ENCODE peak calls at places on chromosomes 5 and 9, in nine cellular contexts. G, R, Y, X, F, A, J, V and C are unnamed samples. For H3K27me3, the result is how much of the 10 kb centered on the place peaks cover.

GRCh38 chr5:40378431-40379175 is 301.1 kb upstream of the PTGER4 start:
- DNase-seq in A (no peak), V (no peak), R (no peak), F (no peak), G (no peak), J (no peak), Y (no peak), X (no peak), C (no peak)

GRCh38 chr5:14216902-14217301 is 73.8 kb downstream of the TRIO start:
- DNase-seq in J (no peak), A (no peak), Y (no peak), X (no peak), R (no peak), V (no peak), F (no peak), G (peak), C (no peak)

GRCh38 chr9:132154925-132155324 is 6.9 kb upstream of the NTNG2 start:
- DNase-seq in Y (no peak), G (peak), R (no peak), X (no peak), V (no peak), J (no peak), F (no peak), A (no peak), C (no peak)

GRCh38 chr5:133744909-133745308 is 132.6 kb upstream of the FSTL4 start:
- DNase-seq in R (no peak), J (no peak), V (no peak), Y (no peak), A (no peak), G (peak), X (no peak), F (no peak), C (no peak)

GRCh38 chr9:27497883-27498553 is 26.1 kb upstream of the IFNK start:
- DNase-seq in J (no peak), X (no peak), A (no peak), G (no peak), V (no peak), R (no peak), Y (no peak), F (no peak), C (no peak)

GRCh38 chr5:180143656-180144364 is 65.2 kb downstream of the RASGEF1C start:
- DNase-seq in V (no peak), G (no peak), R (no peak), F (no peak), Y (no peak), J (no peak), X (no peak), A (peak), C (no peak)

GRCh38 chr9:87909310-87910041 is 8.3 kb upstream of the SPATA31C1 start:
- DNase-seq in R (no peak), J (no peak), V (no peak), G (peak), Y (no peak), F (no peak), X (no peak), A (no peak), C (no peak)

GRCh38 chr5:62143268-62144229 is 162.5 kb upstream of the KIF2A start:
- DNase-seq in Y (no peak), F (no peak), A (no peak), J (no peak), G (peak), R (peak), X (no peak), V (no peak), C (no peak)

GRCh38 chr9:77094150-77094549 is 74.7 kb downstream of the FOXB2 start:
- DNase-seq in R (no peak), G (no peak), V (no peak), Y (no peak), X (no peak), A (no peak), J (no peak), F (no peak), C (no peak)

GRCh38 chr5:44875661-44876250 is 67.0 kb downstream of the MRPS30 start:
- DNase-seq in J (peak), G (no peak), F (no peak), X (no peak), V (no peak), R (peak), A (no peak), Y (no peak), C (peak)

GRCh38 chr5:175356428-175356827 is 87.6 kb downstream of the DRD1 start:
- DNase-seq in J (no peak), Y (no peak), F (no peak), R (no peak), A (no peak), V (no peak), X (no peak), G (no peak), C (no peak)

GRCh38 chr5:150024241-150024984 is 23.9 kb downstream of the HMGXB3 start:
- DNase-seq in R (no peak), F (no peak), X (no peak), A (no peak), J (no peak), Y (no peak), V (no peak), G (no peak), C (no peak)
- TF ChIP-seq CTCF in R (no peak), F (no peak), X (no peak), A (no peak), J (no peak), Y (peak), V (no peak), G (no peak), C (no peak)

DNA sequence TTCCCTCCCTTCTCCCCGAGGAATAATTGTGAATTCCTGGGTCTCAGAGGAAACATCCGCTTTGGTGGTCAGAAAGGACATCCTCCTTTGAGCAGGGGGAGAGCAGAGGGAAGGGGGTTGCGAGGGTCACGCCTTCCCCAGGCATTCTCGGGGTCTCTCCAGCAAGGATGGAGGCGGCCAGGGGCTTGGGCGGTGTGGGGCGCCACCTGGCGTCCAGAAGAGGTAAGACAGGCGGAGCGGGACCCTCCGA is 129.1 kb downstream of the KCNIP1 start:
- DNase-seq in G (peak), J (no peak), A (no peak), F (peak), R (no peak), X (peak), Y (peak), V (peak), C (no peak)
- H3K4me3 ChIP-seq in G (peak), J (peak), A (no peak), F (peak), R (no peak), X (peak), Y (peak), V (peak), C (peak)

GRCh38 chr9:124050955-124051354 is 39.4 kb downstream of the LHX2 start:
- DNase-seq in G (no peak), J (no peak), V (no peak), Y (no peak), A (no peak), R (no peak), F (no peak), X (no peak), C (no peak)
- H3K27me3 ChIP-seq in G (under half), J (under half), V (under half), Y (under half), A (under half), R (under half), F (under half), X (under half), C (under half)

GRCh38 chr9:129610473-129611301 is 10.2 kb downstream of the C9orf50 start:
- DNase-seq in X (peak), F (peak), A (peak), Y (peak), J (no peak), V (peak), R (peak), G (peak), C (no peak)

GRCh38 chr9:129613520-129614175 is 7.3 kb downstream of the C9orf50 start:
- DNase-seq in G (no peak), F (no peak), A (no peak), R (no peak), Y (peak), V (peak), X (no peak), J (no peak), C (no peak)

GRCh38 chr9:129611302-129611800 is 9.6 kb downstream of the C9orf50 start:
- DNase-seq in J (no peak), R (no peak), G (no peak), X (no peak), Y (no peak), V (no peak), A (no peak), F (no peak), C (no peak)

GRCh38 chr9:129612815-129613519 is 7.9 kb downstream of the C9orf50 start:
- DNase-seq in J (no peak), F (no peak), R (no peak), V (peak), A (no peak), X (no peak), Y (no peak), G (no peak), C (no peak)

DNA sequence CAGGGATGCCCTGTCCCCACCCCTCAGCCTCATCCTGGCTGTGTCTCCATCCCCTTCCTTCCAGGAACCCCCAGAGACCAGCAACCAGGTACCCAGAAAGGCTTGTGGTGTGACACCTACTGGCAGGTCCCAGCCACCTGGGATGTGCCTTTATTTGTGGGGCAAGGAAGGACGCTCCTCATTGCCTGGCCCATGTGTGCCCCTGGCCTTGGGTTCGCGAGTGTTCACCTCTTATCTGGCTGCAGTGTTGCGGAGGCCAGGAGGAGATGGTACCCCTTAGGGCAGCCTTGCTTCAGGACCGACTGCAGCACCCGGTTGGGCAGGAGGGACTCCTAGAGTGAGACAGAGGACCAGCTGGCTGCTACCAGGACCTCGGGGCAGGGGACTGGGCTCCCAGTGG is 8.8 kb downstream of the C9orf50 start:
- DNase-seq in V (no peak), Y (no peak), X (no peak), J (no peak), F (no peak), A (no peak), G (no peak), R (no peak), C (no peak)
- TF ChIP-seq CTCF in V (no peak), Y (no peak), X (no peak), J (no peak), F (no peak), A (no peak), G (peak), R (no peak), C (no peak)

GRCh38 chr9:12816656-12817101 is 41.9 kb downstream of the LURAP1L start:
- DNase-seq in F (no peak), G (no peak), J (no peak), X (no peak), R (no peak), Y (no peak), V (no peak), A (no peak), C (no peak)
- H3K4me3 ChIP-seq in F (no peak), G (no peak), J (no peak), X (no peak), R (no peak), Y (no peak), V (no peak), A (no peak), C (no peak)

GRCh38 chr9:89234186-89234585 is 55.6 kb upstream of the SHC3 start:
- DNase-seq in F (no peak), R (no peak), A (no peak), Y (no peak), J (no peak), G (no peak), V (no peak), X (no peak), C (no peak)
- H3K27me3 ChIP-seq in F (under half), R (under half), A (under half), Y (under half), J (under half), G (under half), V (under half), X (under half), C (under half)

GRCh38 chr5:120813551-120813950 is 349.5 kb downstream of the PRR16 start:
- DNase-seq in Y (no peak), X (no peak), V (no peak), J (no peak), G (no peak), F (no peak), A (no peak), R (no peak), C (no peak)

GRCh38 chr5:120818128-120818527 is 354.0 kb downstream of the PRR16 start:
- DNase-seq in J (no peak), Y (no peak), X (no peak), A (no peak), V (no peak), R (no peak), F (no peak), G (no peak), C (no peak)

GRCh38 chr5:120817044-120817985 is 353.2 kb downstream of the PRR16 start:
- DNase-seq in J (no peak), Y (no peak), R (peak), F (no peak), A (no peak), V (no peak), G (peak), X (no peak), C (no peak)
- TF ChIP-seq CTCF in J (peak), Y (peak), R (peak), F (no peak), A (no peak), V (no peak), G (peak), X (peak), C (peak)